ENCODE peak calls at places on chromosomes 7 and 10, in eight cellular contexts. V, R, I, T, J, D, E and O are unnamed samples.

GRCh38 chr7:36021367-36021766 is 131.7 kb upstream of the EEPD1 start:
- DNase-seq in V (no peak), R (no peak), I (no peak), T (no peak), J (no peak), D (peak; percentile 23), E (no peak), O (peak; percentile 14)

GRCh38 chr10:81219758-81220157 is 655.2 kb upstream of the NRG3 start:
- DNase-seq in V (no peak), R (no peak), I (no peak), T (no peak), J (no peak), D (no peak), E (no peak), O (no peak)

GRCh38 chr10:69685802-69686585 is 55.9 kb downstream of the FAM241B start:
- DNase-seq in V (peak; percentile 20), R (no peak), I (peak; percentile 75), T (peak; percentile 29), J (no peak), D (no peak), E (no peak), O (no peak)

GRCh38 chr10:131207584-131208532 is 103.7 kb downstream of the TCERG1L start:
- DNase-seq in V (no peak), R (no peak), I (no peak), T (no peak), J (no peak), D (no peak), E (no peak), O (no peak)

GRCh38 chr7:124898523-124898922 is 31.1 kb downstream of the POT1 start:
- DNase-seq in V (peak; percentile 6), R (no peak), I (no peak), T (no peak), J (no peak), D (no peak), E (no peak), O (no peak)

GRCh38 chr7:120304674-120305073 is 31.7 kb downstream of the KCND2 start:
- DNase-seq in V (no peak), R (no peak), I (no peak), T (no peak), J (no peak), D (no peak), E (no peak), O (no peak)

GRCh38 chr10:123519861-123520260 is 146.3 kb upstream of the GPR26 start:
- DNase-seq in V (no peak), R (no peak), I (no peak), T (peak; percentile 25), J (no peak), D (no peak), E (no peak), O (no peak)

GRCh38 chr10:99233680-99234018 is 2.0 kb downstream of the HPSE2 start:
- DNase-seq in V (no peak), R (no peak), I (no peak), T (peak; percentile 36), J (no peak), D (no peak), E (no peak), O (no peak)

GRCh38 chr10:36494386-36494785 is 631.0 kb upstream of the ANKRD30A start:
- DNase-seq in V (peak; percentile 87), R (no peak), I (no peak), T (no peak), J (no peak), D (peak; percentile 87), E (no peak), O (no peak)

GRCh38 chr7:732094-732541 is 5.0 kb upstream of the PRKAR1B start:
- DNase-seq in V (no peak), R (peak; percentile 83), I (peak; percentile 73), T (peak; percentile 62), J (no peak), D (peak; percentile 36), E (no peak), O (peak; percentile 22)

GRCh38 chr10:87038286-87038717 is 18.2 kb downstream of the FAM25A start:
- DNase-seq in V (no peak), R (no peak), I (no peak), T (peak; percentile 37), J (no peak), D (no peak), E (no peak), O (peak; percentile 75)

GRCh38 chr7:128398016-128398840 is 11.6 kb downstream of the IMPDH1 start:
- DNase-seq in V (peak; percentile 41), R (peak; percentile 69), I (peak; percentile 53), T (no peak), J (peak; percentile 79), D (peak; percentile 42), E (no peak), O (peak; percentile 11)

GRCh38 chr7:108102913-108103312 is 27.2 kb downstream of the LAMB4 start:
- DNase-seq in V (no peak), R (no peak), I (no peak), T (peak; percentile 66), J (no peak), D (no peak), E (no peak), O (no peak)

GRCh38 chr7:108108131-108108530 is 22.0 kb downstream of the LAMB4 start:
- DNase-seq in V (no peak), R (no peak), I (no peak), T (no peak), J (no peak), D (no peak), E (no peak), O (no peak)

GRCh38 chr7:108101759-108102158 is 28.4 kb downstream of the LAMB4 start:
- DNase-seq in V (no peak), R (no peak), I (no peak), T (no peak), J (no peak), D (no peak), E (no peak), O (no peak)

GRCh38 chr7:108103566-108104298 is 26.4 kb downstream of the LAMB4 start:
- DNase-seq in V (no peak), R (no peak), I (peak; percentile 22), T (no peak), J (peak; percentile 83), D (no peak), E (no peak), O (no peak)

DNA sequence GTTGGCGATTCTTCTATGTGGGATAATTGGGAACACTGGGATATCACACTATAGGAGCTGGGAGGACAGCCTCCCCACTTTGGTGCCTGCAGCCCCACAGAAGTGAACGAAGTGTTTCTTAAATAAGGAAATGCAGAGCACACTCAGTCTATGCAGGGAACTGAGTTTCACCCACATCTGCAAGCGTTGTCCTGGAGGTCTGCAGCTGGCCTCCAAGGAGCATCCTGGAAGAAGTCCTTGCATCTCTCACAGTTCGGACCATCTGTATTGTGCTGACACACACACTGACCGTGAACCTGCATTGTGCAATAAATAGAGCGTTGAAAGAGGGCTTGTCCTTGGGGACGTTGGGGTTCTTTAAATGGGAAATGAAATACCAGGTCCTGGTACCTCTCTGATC is 25.8 kb downstream of the LAMB4 start:
- DNase-seq in V (no peak), R (no peak), I (no peak), T (no peak), J (no peak), D (no peak), E (no peak), O (no peak)
- TF ChIP-seq POLR2A in V (no peak), R (no peak), I (no peak), T (no peak), J (no peak), D (no peak), E (no peak), O (no peak)

DNA sequence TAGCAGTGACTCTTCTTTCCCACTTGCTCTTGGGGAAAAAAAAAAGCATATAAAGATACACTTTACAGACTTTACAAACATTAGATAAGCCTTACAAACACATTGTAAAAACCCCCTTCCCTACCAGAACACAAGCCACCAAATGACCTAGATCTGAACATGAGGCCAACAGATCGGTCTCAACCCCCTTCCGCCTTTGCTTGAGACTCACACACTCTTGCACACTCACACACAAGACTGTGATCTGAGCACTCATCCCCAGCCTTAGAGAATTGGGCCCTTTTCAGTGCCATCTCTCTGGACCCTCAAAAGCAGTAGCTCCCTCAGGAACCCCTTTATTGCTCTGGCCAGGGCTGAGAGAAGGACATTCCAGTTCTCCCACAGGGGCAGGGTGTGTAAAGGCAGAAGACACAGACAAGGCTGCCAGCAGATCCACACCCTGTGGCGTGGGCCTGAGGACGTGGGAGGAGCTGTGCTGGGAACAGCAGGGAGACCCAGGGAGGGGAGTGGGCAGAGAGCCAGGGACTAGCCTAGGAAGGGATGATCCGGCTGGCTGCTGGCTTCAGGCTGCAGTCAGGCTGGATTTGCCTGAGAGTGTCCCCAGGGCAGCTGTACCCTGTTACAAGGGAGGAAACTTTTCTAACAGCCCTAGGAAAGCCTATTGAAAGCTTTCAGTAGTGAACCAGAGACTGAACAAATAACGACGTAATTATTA is 206.7 kb downstream of the KIAA1217 start:
- DNase-seq in V (peak; percentile 22), R (peak; percentile 90), I (peak; percentile 85), T (peak; percentile 15), J (no peak), D (no peak), E (peak; percentile 86), O (no peak)
- TF ChIP-seq POLR2A in V (no peak), R (peak; percentile 27), I (no peak), T (no peak), J (no peak), D (no peak), E (no peak), O (no peak)

GRCh38 chr7:27670676-27671075 is 8.0 kb upstream of the HIBADH start:
- DNase-seq in V (no peak), R (no peak), I (no peak), T (no peak), J (no peak), D (no peak), E (no peak), O (no peak)

GRCh38 chr7:27670177-27670576 is 7.5 kb upstream of the HIBADH start:
- DNase-seq in V (no peak), R (no peak), I (no peak), T (no peak), J (peak; percentile 15), D (no peak), E (no peak), O (peak; percentile 11)

GRCh38 chr7:27671675-27672074 is 9.0 kb upstream of the HIBADH start:
- DNase-seq in V (no peak), R (no peak), I (no peak), T (no peak), J (no peak), D (no peak), E (no peak), O (no peak)
- TF ChIP-seq POLR2A in V (no peak), R (no peak), I (no peak), T (no peak), J (no peak), D (no peak), E (no peak), O (no peak)

GRCh38 chr10:112896722-112897121 is 53.3 kb upstream of the TCF7L2 start:
- DNase-seq in V (no peak), R (no peak), I (no peak), T (no peak), J (no peak), D (no peak), E (no peak), O (no peak)

GRCh38 chr10:112896273-112896672 is 53.8 kb upstream of the TCF7L2 start:
- DNase-seq in V (peak; percentile 30), R (peak; percentile 32), I (no peak), T (no peak), J (no peak), D (no peak), E (no peak), O (no peak)

GRCh38 chr10:112899396-112900065 is 50.5 kb upstream of the TCF7L2 start:
- DNase-seq in V (no peak), R (no peak), I (no peak), T (no peak), J (no peak), D (no peak), E (no peak), O (no peak)

GRCh38 chr10:112895292-112895691 is 54.8 kb upstream of the TCF7L2 start:
- DNase-seq in V (no peak), R (no peak), I (no peak), T (no peak), J (no peak), D (no peak), E (no peak), O (no peak)

GRCh38 chr10:112898540-112899395 is 51.3 kb upstream of the TCF7L2 start:
- DNase-seq in V (peak; percentile 80), R (peak; percentile 71), I (no peak), T (no peak), J (no peak), D (peak; percentile 35), E (no peak), O (no peak)
- TF ChIP-seq POLR2A in V (no peak), R (peak; percentile 32), I (no peak), T (no peak), J (no peak), D (no peak), E (no peak), O (no peak)